ENCODE peak calls at places on chromosomes 13 and 19, in five cellular contexts. E is stomach, Z is tibial artery, B is mesothelial cell of epicardium, Q is PC-3. S is an unnamed sample.

GRCh38 chr19:6362351-6362801 is 1.0 kb downstream of the CLPP start:
- DNase-seq in E (no peak), Z (no peak), B (no peak), Q (no peak), S (no peak)

GRCh38 chr19:898663-899062 is 5.4 kb downstream of the RNU6-9 start:
- DNase-seq in E (no peak), Z (no peak), B (no peak), Q (no peak), S (no peak)

GRCh38 chr19:44925114-44925891 is 10.9 kb downstream of the APOC1 start:
- DNase-seq in E (peak; percentile 52), Z (peak; percentile 89), B (no peak), Q (no peak), S (no peak)

GRCh38 chr19:33399081-33399744 is 25.7 kb downstream of the CEBPG start:
- DNase-seq in E (no peak), Z (peak; percentile 13), B (no peak), Q (no peak), S (no peak)

GRCh38 chr13:95023405-95023804 is 277.8 kb downstream of the ABCC4 start:
- DNase-seq in E (no peak), Z (no peak), B (no peak), Q (peak; percentile 77), S (no peak)

GRCh38 chr13:44816701-44817684 is 172.3 kb downstream of the NUFIP1 start:
- DNase-seq in E (no peak), Z (no peak), B (no peak), Q (peak; percentile 82), S (peak; percentile 13)

GRCh38 chr19:44303976-44304568 is 753 bp downstream of the ZNF235 start:
- DNase-seq in E (no peak), Z (no peak), B (no peak), Q (peak; percentile 26), S (no peak)

GRCh38 chr13:38265135-38265497 is 84.5 kb upstream of the UFM1 start:
- DNase-seq in E (no peak), Z (no peak), B (no peak), Q (no peak), S (no peak)

GRCh38 chr19:1745589-1746031 is 7.7 kb upstream of the ONECUT3 start:
- DNase-seq in E (no peak), Z (no peak), B (no peak), Q (peak; percentile 46), S (no peak)

S was measured in Calu3.